ENCODE peak calls at places on chromosomes 11 and 22, in nine cellular contexts. C, F, O, G, T, M, I, R and X are unnamed samples.

GRCh38 chr11:67027943-67028542 is 5.1 kb downstream of the SYT12 start:
- DNase-seq in C (peak), F (no peak), O (no peak), G (no peak), T (no peak), M (no peak), I (peak), R (no peak), X (no peak)

GRCh38 chr22:48885271-48885918 is 942.3 kb downstream of the BRD1 start:
- DNase-seq in C (no peak), F (no peak), O (no peak), G (peak), T (no peak), M (no peak), I (no peak), R (no peak), X (no peak)

GRCh38 chr22:49321477-49322055 is 506.1 kb downstream of the BRD1 start:
- DNase-seq in C (no peak), F (no peak), O (peak), G (no peak), T (no peak), M (no peak), I (no peak), R (no peak), X (no peak)

GRCh38 chr22:44605486-44605885 is 96.5 kb upstream of the PRR5 start:
- DNase-seq in C (no peak), F (no peak), O (no peak), G (no peak), T (no peak), M (no peak), I (no peak), R (no peak), X (no peak)

GRCh38 chr22:22450343-22450839 is 58.2 kb downstream of the ZNF280B start:
- DNase-seq in C (no peak), F (no peak), O (peak), G (no peak), T (no peak), M (no peak), I (peak), R (peak), X (no peak)

GRCh38 chr11:124115782-124116616 is 749 bp downstream of the VWA5A start:
- DNase-seq in C (peak), F (no peak), O (no peak), G (no peak), T (peak), M (no peak), I (no peak), R (peak), X (no peak)

GRCh38 chr11:74055938-74056337 is 47.1 kb upstream of the UCP3 start:
- DNase-seq in C (peak), F (peak), O (no peak), G (no peak), T (peak), M (peak), I (no peak), R (no peak), X (no peak)

GRCh38 chr22:32555546-32555945 is 80.9 kb downstream of the FBXO7 start:
- DNase-seq in C (no peak), F (no peak), O (no peak), G (no peak), T (no peak), M (no peak), I (no peak), R (no peak), X (no peak)

GRCh38 chr11:60951909-60952741 is at the start of gene SLC15A3:
- DNase-seq in C (no peak), F (peak), O (peak), G (no peak), T (peak), M (peak), I (peak), R (no peak), X (peak)

GRCh38 chr11:127632971-127633680 is 632.6 kb upstream of the KIRREL3 start:
- DNase-seq in C (no peak), F (no peak), O (no peak), G (no peak), T (no peak), M (peak), I (no peak), R (no peak), X (no peak)

GRCh38 chr11:70331901-70332300 is 61.4 kb downstream of the PPFIA1 start:
- DNase-seq in C (no peak), F (no peak), O (no peak), G (no peak), T (no peak), M (no peak), I (no peak), R (no peak), X (no peak)

GRCh38 chr11:109644158-109644557 is 222.2 kb downstream of the C11orf87 start:
- DNase-seq in C (no peak), F (no peak), O (no peak), G (no peak), T (no peak), M (no peak), I (no peak), R (no peak), X (no peak)

GRCh38 chr22:19213496-19214473 is 35.2 kb upstream of the SLC25A1 start:
- DNase-seq in C (no peak), F (peak), O (no peak), G (no peak), T (no peak), M (peak), I (no peak), R (no peak), X (no peak)

GRCh38 chr11:79054636-79055035 is 386.2 kb downstream of the TENM4 start:
- DNase-seq in C (peak), F (peak), O (no peak), G (no peak), T (peak), M (peak), I (no peak), R (no peak), X (no peak)

GRCh38 chr11:63663809-63664208 is 7.4 kb downstream of the ATL3 start:
- DNase-seq in C (peak), F (peak), O (no peak), G (no peak), T (peak), M (peak), I (no peak), R (no peak), X (no peak)

GRCh38 chr11:124174001-124174400 is 9.1 kb upstream of the OR10D3 start:
- DNase-seq in C (peak), F (peak), O (no peak), G (no peak), T (peak), M (peak), I (no peak), R (peak), X (no peak)

GRCh38 chr11:131999084-131999483 is 628.7 kb downstream of the NTM start:
- DNase-seq in C (peak), F (no peak), O (no peak), G (no peak), T (no peak), M (peak), I (no peak), R (no peak), X (no peak)

GRCh38 chr22:48054596-48054995 is 1292.1 kb downstream of the TBC1D22A start:
- DNase-seq in C (no peak), F (no peak), O (no peak), G (no peak), T (no peak), M (no peak), I (no peak), R (no peak), X (no peak)

GRCh38 chr11:28448186-28448585 is 340.0 kb downstream of the METTL15 start:
- DNase-seq in C (no peak), F (peak), O (no peak), G (no peak), T (no peak), M (no peak), I (no peak), R (no peak), X (no peak)

GRCh38 chr11:13329670-13330401 is 52.2 kb downstream of the BMAL1 start:
- DNase-seq in C (peak), F (peak), O (peak), G (no peak), T (no peak), M (no peak), I (no peak), R (peak), X (no peak)

GRCh38 chr11:6630632-6631291 is 11.5 kb upstream of the TPP1 start:
- DNase-seq in C (no peak), F (no peak), O (no peak), G (no peak), T (no peak), M (no peak), I (no peak), R (no peak), X (no peak)

GRCh38 chr11:62217191-62217748 is 8.8 kb downstream of the SCGB2A1 start:
- DNase-seq in C (peak), F (no peak), O (no peak), G (no peak), T (no peak), M (peak), I (no peak), R (no peak), X (no peak)

GRCh38 chr11:71164621-71165020 is 87.8 kb downstream of the SHANK2 start:
- DNase-seq in C (no peak), F (no peak), O (no peak), G (no peak), T (no peak), M (no peak), I (no peak), R (no peak), X (no peak)

GRCh38 chr11:73342633-73343032 is 33.6 kb upstream of the RELT start:
- DNase-seq in C (peak), F (no peak), O (peak), G (no peak), T (no peak), M (no peak), I (no peak), R (peak), X (no peak)

GRCh38 chr11:69970785-69971535 is 107.2 kb upstream of the ANO1 start:
- DNase-seq in C (no peak), F (no peak), O (no peak), G (no peak), T (no peak), M (no peak), I (no peak), R (no peak), X (no peak)

GRCh38 chr11:66232769-66233168 is 35.7 kb upstream of the RAB1B start:
- DNase-seq in C (no peak), F (no peak), O (no peak), G (no peak), T (no peak), M (no peak), I (no peak), R (no peak), X (no peak)

GRCh38 chr22:44244265-44244822 is 63.6 kb downstream of the PARVG start:
- DNase-seq in C (no peak), F (no peak), O (no peak), G (no peak), T (no peak), M (no peak), I (no peak), R (no peak), X (no peak)

GRCh38 chr11:118673361-118674093 is 5.9 kb downstream of the TREH start:
- DNase-seq in C (no peak), F (no peak), O (no peak), G (peak), T (no peak), M (no peak), I (no peak), R (no peak), X (no peak)

GRCh38 chr11:57460017-57460755 is at the start of gene RTN4RL2:
- DNase-seq in C (no peak), F (peak), O (peak), G (no peak), T (peak), M (peak), I (peak), R (peak), X (no peak)

GRCh38 chr22:40176921-40177737 is 596 bp upstream of the TNRC6B start:
- DNase-seq in C (peak), F (peak), O (peak), G (no peak), T (peak), M (peak), I (peak), R (peak), X (no peak)

GRCh38 chr11:69135420-69136363 is 20.0 kb upstream of the SMIM38 start:
- DNase-seq in C (no peak), F (no peak), O (no peak), G (no peak), T (peak), M (no peak), I (no peak), R (no peak), X (no peak)

GRCh38 chr11:15248749-15249148 is 134.0 kb downstream of the INSC start:
- DNase-seq in C (no peak), F (no peak), O (no peak), G (no peak), T (no peak), M (no peak), I (no peak), R (no peak), X (no peak)

GRCh38 chr22:41197808-41198585 is 7.1 kb upstream of the L3MBTL2 start:
- DNase-seq in C (peak), F (no peak), O (peak), G (no peak), T (peak), M (peak), I (no peak), R (peak), X (no peak)

GRCh38 chr22:29310863-29311339 is 4.5 kb downstream of the GAS2L1 start:
- DNase-seq in C (peak), F (peak), O (peak), G (peak), T (peak), M (peak), I (peak), R (peak), X (peak)

GRCh38 chr11:118290923-118291322 is 13.6 kb upstream of the CD3E start:
- DNase-seq in C (peak), F (no peak), O (peak), G (no peak), T (no peak), M (peak), I (peak), R (peak), X (no peak)

GRCh38 chr11:68372114-68372513 is 59.7 kb downstream of the LRP5 start:
- DNase-seq in C (no peak), F (no peak), O (no peak), G (no peak), T (no peak), M (no peak), I (no peak), R (no peak), X (no peak)

GRCh38 chr11:8808226-8808585 is 102.8 kb upstream of the AKIP1 start:
- DNase-seq in C (no peak), F (no peak), O (no peak), G (no peak), T (no peak), M (no peak), I (no peak), R (no peak), X (no peak)

GRCh38 chr11:10651579-10652361 is 41.8 kb downstream of the IRAG1 start:
- DNase-seq in C (no peak), F (no peak), O (no peak), G (no peak), T (no peak), M (no peak), I (peak), R (no peak), X (peak)

GRCh38 chr11:64850979-64851567 is 6.6 kb upstream of the CDC42BPG start:
- DNase-seq in C (peak), F (no peak), O (no peak), G (no peak), T (peak), M (no peak), I (peak), R (no peak), X (no peak)
- H3K4me3 ChIP-seq in C (no peak), F (no peak), O (no peak), G (no peak), T (no peak), M (no peak), I (no peak), R (no peak), X (no peak)

DNA sequence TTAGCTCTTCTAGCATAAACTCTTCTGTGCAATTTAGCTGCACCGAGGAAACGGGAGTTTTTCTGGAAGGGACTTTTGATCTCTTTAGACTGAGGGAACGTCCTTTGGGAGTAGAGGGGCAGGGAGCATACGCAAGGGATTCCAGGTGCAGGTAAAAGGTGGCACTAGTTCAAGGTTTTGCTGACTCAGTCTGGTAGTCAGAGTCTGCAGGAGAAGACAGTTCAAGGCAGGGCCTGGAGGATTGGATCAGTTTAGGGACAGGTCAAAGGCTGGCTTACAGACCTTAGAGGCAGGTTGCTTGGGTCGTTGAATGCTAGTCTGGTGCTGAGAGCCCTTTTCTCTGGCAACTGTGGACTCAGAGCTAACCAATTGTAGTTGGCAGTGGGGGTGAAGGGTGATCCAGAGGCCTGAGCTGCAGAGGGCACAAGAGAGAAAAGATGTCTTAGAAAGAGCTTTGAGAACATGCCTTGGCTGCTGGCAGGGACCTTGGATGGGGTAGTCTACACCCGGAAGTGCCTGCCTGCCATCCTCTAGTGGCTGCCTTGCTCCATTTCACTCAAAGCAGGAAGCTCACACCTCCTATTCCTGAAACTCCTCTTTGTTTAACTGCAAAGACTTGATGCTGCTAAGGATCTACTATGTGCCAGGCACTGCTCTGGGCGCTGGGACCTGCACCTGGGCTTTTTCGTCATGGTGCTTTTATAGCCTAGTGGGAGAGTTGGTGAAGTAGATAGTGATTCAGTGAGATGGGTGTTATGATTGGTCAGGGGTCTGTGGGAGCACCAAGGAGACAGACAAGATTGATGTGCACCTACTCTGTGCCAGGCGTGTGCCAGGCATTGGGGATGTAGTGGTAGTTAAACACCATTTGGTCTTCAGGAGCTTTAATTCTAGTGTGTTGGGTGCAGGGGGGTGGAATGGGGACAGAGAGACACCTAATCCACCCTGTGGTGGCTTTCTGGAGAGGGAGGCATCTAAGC is 17.1 kb downstream of the MIAT start:
- DNase-seq in C (peak), F (no peak), O (no peak), G (no peak), T (no peak), M (no peak), I (peak), R (peak), X (no peak)
- H3K4me3 ChIP-seq in C (no peak), F (no peak), O (no peak), G (peak), T (no peak), M (no peak), I (peak), R (no peak), X (peak)

GRCh38 chr11:1335811-1336761 is 26.7 kb upstream of the TOLLIP start:
- DNase-seq in C (peak), F (peak), O (peak), G (no peak), T (no peak), M (peak), I (peak), R (peak), X (peak)
- H3K4me3 ChIP-seq in C (peak), F (peak), O (peak), G (peak), T (peak), M (peak), I (peak), R (no peak), X (peak)

DNA sequence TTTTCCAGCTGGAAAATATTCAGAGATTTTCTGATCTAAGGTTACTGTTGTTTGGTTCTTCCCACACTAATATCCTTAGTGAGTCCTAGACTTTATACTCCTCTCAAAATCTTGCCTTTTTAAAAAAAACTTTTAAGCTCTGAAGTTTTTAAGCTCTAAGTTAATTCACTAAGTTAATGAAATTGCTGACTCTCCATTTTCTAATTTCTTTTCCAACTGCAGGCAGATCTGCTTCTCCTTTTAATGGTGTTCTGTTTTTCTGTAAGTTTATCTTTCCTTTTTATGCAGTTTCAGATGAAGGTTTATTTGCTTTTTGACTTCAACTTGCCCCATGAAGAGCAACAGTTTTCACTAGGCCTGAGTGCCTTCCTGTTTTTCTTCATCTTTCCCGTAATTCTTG is 125.8 kb upstream of the ARHGAP42 start:
- DNase-seq in C (no peak), F (peak), O (no peak), G (no peak), T (peak), M (no peak), I (no peak), R (no peak), X (no peak)
- H3K4me3 ChIP-seq in C (no peak), F (no peak), O (no peak), G (no peak), T (no peak), M (no peak), I (no peak), R (no peak), X (no peak)

GRCh38 chr22:18021431-18021830 is 2.9 kb downstream of the MICAL3 start:
- DNase-seq in C (peak), F (no peak), O (no peak), G (no peak), T (no peak), M (no peak), I (no peak), R (no peak), X (no peak)

GRCh38 chr22:18022851-18023250 is 1.5 kb downstream of the MICAL3 start:
- DNase-seq in C (no peak), F (no peak), O (no peak), G (no peak), T (no peak), M (no peak), I (no peak), R (no peak), X (no peak)

GRCh38 chr22:18023509-18024275 is 669 bp downstream of the MICAL3 start:
- DNase-seq in C (peak), F (peak), O (peak), G (peak), T (peak), M (peak), I (peak), R (peak), X (peak)

GRCh38 chr22:18024276-18024939 is at the start of gene MICAL3:
- DNase-seq in C (peak), F (peak), O (peak), G (no peak), T (peak), M (peak), I (peak), R (peak), X (no peak)

DNA sequence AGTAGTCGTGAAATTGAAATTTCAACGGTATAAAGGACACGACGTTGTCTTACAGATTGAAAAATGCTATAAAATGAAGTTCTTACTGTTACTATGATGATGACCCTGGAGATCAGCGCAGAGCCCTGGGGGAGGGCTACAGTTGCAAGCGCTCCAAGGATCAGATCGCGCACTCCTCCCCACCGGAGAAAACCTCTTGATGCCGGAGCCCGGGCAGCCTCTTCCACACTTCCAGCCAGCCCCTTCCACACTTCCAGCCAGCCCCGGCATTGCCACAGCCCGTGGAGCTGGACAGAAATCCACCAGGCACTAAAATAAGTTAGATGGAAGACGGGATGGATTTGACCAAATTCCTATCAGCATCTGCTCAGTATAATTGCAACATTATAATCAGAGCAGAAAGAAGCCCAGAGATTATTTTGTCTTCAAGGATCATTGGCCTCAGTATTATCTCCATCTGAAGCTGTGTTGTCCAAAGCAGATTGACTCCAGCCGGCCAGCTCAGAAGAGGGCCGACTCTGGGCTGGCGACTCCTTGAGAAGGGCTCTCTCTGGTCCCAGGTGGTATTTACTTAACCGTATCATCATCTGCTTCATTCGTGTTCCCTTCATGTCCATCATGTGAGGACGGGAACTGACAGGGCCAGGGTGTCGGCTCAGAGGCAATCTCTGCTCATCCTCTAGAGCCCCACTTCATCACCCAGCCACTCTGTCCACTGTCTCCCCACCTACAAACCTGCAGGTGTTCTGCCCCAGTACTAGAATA is 777 bp upstream of the MICAL3 start:
- DNase-seq in C (no peak), F (no peak), O (peak), G (no peak), T (no peak), M (no peak), I (no peak), R (no peak), X (no peak)
- H3K4me3 ChIP-seq in C (no peak), F (no peak), O (peak), G (no peak), T (peak), M (peak), I (no peak), R (no peak), X (peak)